ENCODE peak calls at places on chromosomes 4 and X, in ten cellular contexts. H is adrenal gland; U is activated CD4-positive, alpha-beta T cell treated with anti-CD3 and anti-CD28 coated beads for 36 hours; S is NCI-H2029; M is activated T-cell treated with anti-CD3 and anti-CD28 coated beads, Interleukin-2, amount 50 U/mL, for 72 hours; Y is choroid plexus epithelial cell; C is bronchial epithelial cell; T is astrocyte; F is fibroblast of the aortic adventitia; X is NCI-H1417. R is an unnamed sample.

GRCh38 chrX:135327299-135327698 is 18.0 kb downstream of the ETDC start:
- DNase-seq in H (peak; percentile 56), U (no peak), S (no peak), M (no peak), Y (peak; percentile 84), C (peak; percentile 78), T (peak; percentile 87), F (peak; percentile 96), X (no peak), R (no peak)

GRCh38 chrX:69535661-69536060 is 31.5 kb downstream of the NALF2 start:
- DNase-seq in H (no peak), U (no peak), S (peak; percentile 34), M (no peak), Y (no peak), C (no peak), T (no peak), F (no peak), X (peak; percentile 30), R (no peak)

GRCh38 chr4:124710253-124710849 is 2.2 kb downstream of the ANKRD50 start:
- DNase-seq in H (no peak), U (no peak), S (no peak), M (no peak), Y (peak; percentile 32), C (peak; percentile 29), T (peak; percentile 32), F (peak; percentile 34), X (no peak), R (no peak)

GRCh38 chr4:173505924-173506779 is 23.9 kb downstream of the HAND2 start:
- DNase-seq in H (peak; percentile 25), U (peak; percentile 77), S (peak; percentile 4), M (peak; percentile 65), Y (peak; percentile 49), C (no peak), T (no peak), F (peak; percentile 78), X (no peak), R (peak; percentile 74)

GRCh38 chr4:143397887-143398286 is 61.2 kb downstream of the GAB1 start:
- DNase-seq in H (no peak), U (no peak), S (no peak), M (no peak), Y (no peak), C (no peak), T (no peak), F (no peak), X (no peak), R (no peak)

GRCh38 chrX:46588263-46588662 is 14.7 kb downstream of the CHST7 start:
- DNase-seq in H (peak; percentile 21), U (peak; percentile 66), S (no peak), M (peak; percentile 48), Y (peak; percentile 84), C (peak; percentile 44), T (peak; percentile 70), F (peak; percentile 83), X (no peak), R (peak; percentile 66)

GRCh38 chr4:158578476-158578875 is 56.8 kb downstream of the RXFP1 start:
- DNase-seq in H (no peak), U (no peak), S (no peak), M (no peak), Y (peak; percentile 77), C (peak; percentile 63), T (peak; percentile 14), F (peak; percentile 72), X (no peak), R (no peak)

GRCh38 chr4:184475096-184475461 is 729 bp upstream of the IRF2 start:
- DNase-seq in H (peak; percentile 58), U (peak; percentile 81), S (no peak), M (peak; percentile 66), Y (peak; percentile 61), C (peak; percentile 32), T (peak; percentile 29), F (peak; percentile 66), X (peak; percentile 40), R (peak; percentile 81)

GRCh38 chr4:183098723-183099536 is at the start of gene WWC2:
- DNase-seq in H (peak; percentile 91), U (peak; percentile 75), S (peak; percentile 50), M (peak; percentile 59), Y (peak; percentile 92), C (peak; percentile 74), T (peak; percentile 89), F (peak; percentile 88), X (peak; percentile 52), R (peak; percentile 52)

GRCh38 chr4:73187325-73187724 is 71.3 kb downstream of the ANKRD17 start:
- DNase-seq in H (no peak), U (no peak), S (no peak), M (no peak), Y (peak; percentile 36), C (no peak), T (peak; percentile 26), F (peak; percentile 27), X (no peak), R (no peak)

GRCh38 chr4:168453146-168453545 is 27.1 kb downstream of the DDX60L start:
- DNase-seq in H (no peak), U (no peak), S (no peak), M (no peak), Y (no peak), C (no peak), T (no peak), F (no peak), X (peak; percentile 44), R (no peak)